ENCODE peak calls at places on chromosome 10, in six cellular contexts. C is cardiac muscle cell, A is upper lobe of left lung, M is hepatocyte, R is astrocyte, P is A549. O is an unnamed sample. For H3K4me1, the result is how much of the 10 kb centered on the place peaks cover.

GRCh38 chr10:83222300-83222699 is 917.0 kb upstream of the GHITM start:
- DNase-seq in C (no peak), A (no peak), M (no peak), R (no peak), P (no peak), O (no peak)

GRCh38 chr10:79025113-79025832 is 43.5 kb upstream of the ZMIZ1 start:
- DNase-seq in C (peak), A (no peak), M (no peak), R (no peak), P (no peak), O (no peak)

GRCh38 chr10:93226619-93227018 is 152.9 kb downstream of the CYP26A1 start:
- DNase-seq in C (no peak), A (no peak), M (no peak), R (no peak), P (no peak), O (no peak)

GRCh38 chr10:121138112-121138860 is 287.1 kb downstream of the WDR11 start:
- DNase-seq in C (no peak), A (no peak), M (no peak), R (no peak), P (no peak), O (no peak)

GRCh38 chr10:123470570-123470969 is 195.6 kb upstream of the GPR26 start:
- DNase-seq in C (no peak), A (no peak), M (no peak), R (no peak), P (no peak), O (no peak)

GRCh38 chr10:71218046-71218832 is 5.9 kb downstream of the UNC5B start:
- DNase-seq in C (no peak), A (no peak), M (no peak), R (peak), P (no peak), O (no peak)

GRCh38 chr10:6229290-6229689 is 26.6 kb downstream of the PFKFB3 start:
- DNase-seq in C (no peak), A (no peak), M (no peak), R (no peak), P (no peak), O (no peak)

GRCh38 chr10:9253121-9253520 is 1198.6 kb downstream of the GATA3 start:
- DNase-seq in C (no peak), A (no peak), M (peak), R (peak), P (no peak), O (no peak)

GRCh38 chr10:110978204-110978603 is 58.8 kb downstream of the SHOC2 start:
- DNase-seq in C (no peak), A (no peak), M (no peak), R (peak), P (no peak), O (no peak)

GRCh38 chr10:126491476-126491875 is 103.2 kb upstream of the ADAM12 start:
- DNase-seq in C (no peak), A (no peak), M (no peak), R (no peak), P (no peak), O (no peak)

GRCh38 chr10:29757551-29758297 is 123.0 kb upstream of the SVIL start:
- DNase-seq in C (no peak), A (no peak), M (peak), R (peak), P (no peak), O (no peak)

GRCh38 chr10:31697271-31698168 is 231.1 kb downstream of the ARHGAP12 start:
- DNase-seq in C (no peak), A (peak), M (peak), R (peak), P (no peak), O (peak)

GRCh38 chr10:47357131-47357582 is 9.0 kb downstream of the RBP3 start:
- DNase-seq in C (no peak), A (no peak), M (no peak), R (no peak), P (no peak), O (no peak)

GRCh38 chr10:21399392-21400015 is 126.0 kb downstream of the SKIDA1 start:
- DNase-seq in C (peak), A (no peak), M (peak), R (peak), P (peak), O (peak)

GRCh38 chr10:110137142-110137545 is 70.3 kb upstream of the MXI1 start:
- DNase-seq in C (peak), A (no peak), M (peak), R (peak), P (peak), O (peak)

GRCh38 chr10:62692085-62692484 is 112.4 kb upstream of the ADO start:
- DNase-seq in C (no peak), A (no peak), M (no peak), R (no peak), P (no peak), O (no peak)

GRCh38 chr10:78312197-78313046 is 278.8 kb downstream of the RPS24 start:
- DNase-seq in C (peak), A (no peak), M (peak), R (peak), P (no peak), O (peak)

GRCh38 chr10:60871215-60871614 is 72.8 kb downstream of the RHOBTB1 start:
- DNase-seq in C (no peak), A (no peak), M (no peak), R (no peak), P (no peak), O (no peak)

GRCh38 chr10:31134303-31134928 is 102.8 kb upstream of the ZNF438 start:
- DNase-seq in C (peak), A (peak), M (peak), R (peak), P (no peak), O (peak)

GRCh38 chr10:47438857-47439474 is 44.9 kb downstream of the ANXA8 start:
- DNase-seq in C (peak), A (no peak), M (peak), R (peak), P (peak), O (peak)

GRCh38 chr10:114795039-114795438 is 26.5 kb upstream of the FHIP2A start:
- DNase-seq in C (no peak), A (no peak), M (no peak), R (peak), P (no peak), O (no peak)

GRCh38 chr10:102504179-102504975 is 605 bp downstream of the SUFU start:
- DNase-seq in C (peak), A (no peak), M (peak), R (no peak), P (no peak), O (peak)

GRCh38 chr10:74821501-74821900 is 4.9 kb upstream of the KAT6B start:
- DNase-seq in C (no peak), A (peak), M (no peak), R (no peak), P (no peak), O (no peak)

GRCh38 chr10:21293518-21294356 is 231.7 kb downstream of the SKIDA1 start:
- DNase-seq in C (no peak), A (no peak), M (no peak), R (peak), P (no peak), O (no peak)

GRCh38 chr10:114768394-114768786 is 53.2 kb upstream of the FHIP2A start:
- DNase-seq in C (no peak), A (no peak), M (no peak), R (no peak), P (peak), O (no peak)

GRCh38 chr10:12902135-12902572 is 99.4 kb downstream of the CCDC3 start:
- DNase-seq in C (peak), A (peak), M (peak), R (peak), P (peak), O (peak)

GRCh38 chr10:131288648-131289047 is 22.9 kb downstream of the TCERG1L start:
- DNase-seq in C (no peak), A (no peak), M (no peak), R (no peak), P (no peak), O (no peak)

GRCh38 chr10:72243822-72244437 is 27.9 kb upstream of the ASCC1 start:
- DNase-seq in C (no peak), A (peak), M (peak), R (peak), P (peak), O (peak)

GRCh38 chr10:72242675-72243074 is 26.6 kb upstream of the ASCC1 start:
- DNase-seq in C (no peak), A (peak), M (peak), R (peak), P (no peak), O (peak)

GRCh38 chr10:72244573-72245038 is 28.5 kb upstream of the ASCC1 start:
- DNase-seq in C (no peak), A (no peak), M (no peak), R (no peak), P (peak), O (no peak)

GRCh38 chr10:72248477-72249151 is 25.1 kb upstream of the DDIT4 start:
- DNase-seq in C (peak), A (peak), M (peak), R (no peak), P (no peak), O (no peak)

DNA sequence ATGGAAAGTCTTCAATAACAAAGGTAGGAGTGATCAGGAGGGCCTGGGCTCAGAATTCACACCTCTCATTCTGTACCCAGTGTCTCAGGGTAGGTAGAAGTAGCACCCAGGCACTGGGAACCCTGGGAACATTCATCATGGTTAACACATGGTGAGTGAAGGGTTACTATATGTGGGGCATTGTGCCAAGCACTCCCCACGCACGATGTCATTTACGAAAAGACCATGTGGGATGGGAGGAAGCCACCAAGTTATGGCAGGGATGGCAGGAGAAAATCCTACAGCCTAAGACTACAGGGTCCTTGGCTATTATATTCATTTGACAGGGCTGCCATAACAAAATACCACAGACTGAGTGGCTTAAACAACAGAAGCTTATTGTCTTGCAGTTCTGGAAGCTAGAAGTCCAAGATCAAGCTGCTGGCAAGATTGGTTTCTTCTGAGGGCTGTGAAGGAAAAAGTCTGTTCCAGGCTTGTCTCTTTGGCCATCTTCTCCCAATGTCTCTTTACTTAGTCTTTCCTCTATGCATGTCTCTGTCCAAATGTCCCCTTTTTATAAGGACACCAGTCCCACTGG is 27.7 kb upstream of the DDIT4 start:
- DNase-seq in C (no peak), A (no peak), M (no peak), R (no peak), P (no peak), O (no peak)
- H3K4me1 ChIP-seq in C (under half), A (half or more), M (half or more), R (under half), P (half or more), O (half or more)

DNA sequence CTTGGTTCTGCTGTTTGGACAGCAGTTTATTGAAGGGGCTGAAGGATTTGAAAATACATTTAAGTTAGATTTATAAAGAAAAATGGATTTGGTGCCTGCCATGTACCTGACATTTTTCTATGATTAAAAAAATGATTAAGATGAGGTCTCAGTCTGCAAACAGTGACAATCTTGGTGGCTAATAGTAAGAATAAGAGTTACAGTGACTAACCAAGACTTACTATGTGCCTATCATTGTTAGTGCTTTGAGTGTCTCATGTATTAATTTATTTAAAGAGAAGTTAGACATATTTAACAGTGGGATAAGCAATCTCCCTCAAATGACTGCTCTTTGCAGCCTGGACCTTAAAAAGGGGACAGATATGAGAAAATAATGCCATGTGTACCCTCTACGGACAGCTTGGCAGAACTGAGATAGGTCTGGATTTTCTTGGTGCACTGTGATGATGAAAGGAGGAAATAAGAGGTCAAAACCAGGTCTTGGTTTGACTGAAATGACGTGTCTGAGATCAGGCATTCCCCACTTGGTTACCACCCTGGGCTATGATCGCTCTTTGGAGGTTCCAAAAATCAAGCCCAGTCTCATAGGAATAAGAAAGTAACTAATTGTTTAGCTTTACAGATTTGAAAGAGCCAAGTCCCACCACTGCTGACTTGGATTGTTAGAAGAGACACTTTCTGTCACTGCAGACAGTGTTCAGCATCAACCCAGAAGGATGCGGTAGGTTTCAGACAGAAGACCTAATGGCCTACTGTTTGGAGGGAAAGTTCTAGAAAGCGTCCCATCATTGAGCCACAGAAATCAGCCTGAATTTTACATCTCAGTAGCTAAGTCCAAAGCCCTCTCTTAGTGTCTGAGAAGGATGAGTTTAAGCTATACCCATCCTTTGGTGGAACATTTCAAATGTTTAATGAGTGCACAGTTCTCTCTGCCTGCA is 2.1 kb downstream of the CASP7 start:
- DNase-seq in C (no peak), A (no peak), M (no peak), R (no peak), P (no peak), O (no peak)
- H3K27ac ChIP-seq in C (no peak), A (no peak), M (no peak), R (no peak), P (no peak), O (no peak)

DNA sequence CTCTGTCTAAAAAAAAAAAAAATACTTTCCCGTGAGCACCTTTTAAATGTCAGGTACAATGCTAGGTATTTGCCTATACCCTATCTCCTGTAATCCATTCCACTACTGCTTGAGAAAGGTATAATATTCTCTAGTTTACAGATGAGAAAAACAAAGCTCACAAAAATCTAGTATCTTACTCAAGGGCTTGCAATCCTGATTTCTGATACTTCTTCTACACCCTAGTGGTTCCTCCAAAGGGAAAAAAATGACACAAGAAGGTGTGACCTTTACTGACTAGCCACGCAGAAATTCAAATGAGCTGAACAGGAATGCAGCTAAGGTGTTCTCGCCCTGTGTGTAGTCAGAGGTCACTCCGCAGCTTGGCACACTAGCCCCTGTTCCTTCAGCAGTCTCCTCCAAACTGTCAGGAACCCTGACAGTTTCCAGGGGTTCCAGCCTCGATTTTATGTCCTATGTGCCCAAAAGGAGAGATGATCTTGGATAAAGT is 59.5 kb upstream of the TM9SF3 start:
- DNase-seq in C (no peak), A (no peak), M (no peak), R (no peak), P (no peak), O (no peak)
- H3K4me1 ChIP-seq in C (under half), A (under half), M (under half), R (under half), P (under half), O (under half)

GRCh38 chr10:116909307-116909706 is 60.0 kb downstream of the ENO4 start:
- DNase-seq in C (no peak), A (no peak), M (no peak), R (no peak), P (no peak), O (no peak)
- H3K27ac ChIP-seq in C (no peak), A (no peak), M (no peak), R (no peak), P (no peak), O (no peak)

O was measured in SJSA1.